ENCODE peak calls at places on chromosomes 6 and 20, in seven cellular contexts. One of them, this sample, is unnamed.

GRCh38 chr6:111837641-111838500 is 35.4 kb downstream of the FYN start:
- DNase-seq in esophagus muscularis mucosa: no peak
- DNase-seq in cardiac muscle cell: no peak
- DNase-seq in foreskin fibroblast: no peak
- DNase-seq in AG04450: no peak
- DNase-seq in lower leg skin: no peak
- DNase-seq in AG10803: no peak
- DNase-seq in this sample: no peak

GRCh38 chr6:110101885-110102284 is 77.6 kb downstream of the WASF1 start:
- DNase-seq in AG10803: no peak
- DNase-seq in cardiac muscle cell: no peak
- DNase-seq in esophagus muscularis mucosa: no peak
- DNase-seq in foreskin fibroblast: no peak
- DNase-seq in lower leg skin: no peak
- DNase-seq in AG04450: no peak
- DNase-seq in this sample: no peak

GRCh38 chr6:39050453-39051112 is 2.0 kb downstream of the GLP1R start:
- DNase-seq in esophagus muscularis mucosa: no peak
- DNase-seq in cardiac muscle cell: no peak
- DNase-seq in AG10803: no peak
- DNase-seq in foreskin fibroblast: no peak
- DNase-seq in lower leg skin: no peak
- DNase-seq in AG04450: no peak
- DNase-seq in this sample: no peak

GRCh38 chr20:41540916-41541315 is 77.3 kb downstream of the CHD6 start:
- DNase-seq in esophagus muscularis mucosa: no peak
- DNase-seq in AG04450: no peak
- DNase-seq in AG10803: peak; percentile 71
- DNase-seq in foreskin fibroblast: peak; percentile 49
- DNase-seq in cardiac muscle cell: no peak
- DNase-seq in lower leg skin: no peak
- DNase-seq in this sample: no peak

GRCh38 chr20:49666906-49667305 is 46.8 kb downstream of the B4GALT5 start:
- DNase-seq in foreskin fibroblast: no peak
- DNase-seq in lower leg skin: no peak
- DNase-seq in esophagus muscularis mucosa: no peak
- DNase-seq in AG10803: no peak
- DNase-seq in AG04450: no peak
- DNase-seq in cardiac muscle cell: no peak
- DNase-seq in this sample: no peak

GRCh38 chr6:156416392-156416791 is 360.8 kb upstream of the ARID1B start:
- DNase-seq in AG10803: no peak
- DNase-seq in AG04450: no peak
- DNase-seq in cardiac muscle cell: no peak
- DNase-seq in lower leg skin: no peak
- DNase-seq in esophagus muscularis mucosa: peak; percentile 47
- DNase-seq in foreskin fibroblast: no peak
- DNase-seq in this sample: no peak

GRCh38 chr6:30169658-30170614 is 6.6 kb downstream of the TRIM15 start:
- DNase-seq in lower leg skin: no peak
- DNase-seq in cardiac muscle cell: peak; percentile 72
- DNase-seq in esophagus muscularis mucosa: peak; percentile 57
- DNase-seq in AG04450: peak; percentile 21
- DNase-seq in AG10803: peak; percentile 51
- DNase-seq in foreskin fibroblast: peak; percentile 73
- DNase-seq in this sample: no peak

GRCh38 chr6:118495639-118496296 is 52.3 kb upstream of the PLN start:
- DNase-seq in lower leg skin: no peak
- DNase-seq in cardiac muscle cell: no peak
- DNase-seq in esophagus muscularis mucosa: no peak
- DNase-seq in AG04450: peak; percentile 2
- DNase-seq in foreskin fibroblast: peak; percentile 39
- DNase-seq in AG10803: peak; percentile 32
- DNase-seq in this sample: no peak

GRCh38 chr6:138454976-138455706 is 44.2 kb downstream of the NHSL1 start:
- DNase-seq in cardiac muscle cell: no peak
- DNase-seq in AG10803: no peak
- DNase-seq in foreskin fibroblast: peak; percentile 31
- DNase-seq in AG04450: no peak
- DNase-seq in esophagus muscularis mucosa: no peak
- DNase-seq in lower leg skin: no peak
- DNase-seq in this sample: no peak

GRCh38 chr20:20466341-20466879 is 98.5 kb downstream of the INSM1 start:
- DNase-seq in esophagus muscularis mucosa: no peak
- DNase-seq in lower leg skin: no peak
- DNase-seq in cardiac muscle cell: peak; percentile 92
- DNase-seq in AG04450: no peak
- DNase-seq in AG10803: peak; percentile 89
- DNase-seq in foreskin fibroblast: peak; percentile 92
- DNase-seq in this sample: no peak

GRCh38 chr6:81446509-81446908 is 306.0 kb downstream of the TENT5A start:
- DNase-seq in lower leg skin: no peak
- DNase-seq in esophagus muscularis mucosa: no peak
- DNase-seq in AG04450: no peak
- DNase-seq in AG10803: no peak
- DNase-seq in cardiac muscle cell: no peak
- DNase-seq in foreskin fibroblast: no peak
- DNase-seq in this sample: no peak

GRCh38 chr6:81451787-81452186 is 300.7 kb downstream of the TENT5A start:
- DNase-seq in AG04450: peak; percentile 85
- DNase-seq in esophagus muscularis mucosa: no peak
- DNase-seq in lower leg skin: no peak
- DNase-seq in AG10803: peak; percentile 76
- DNase-seq in cardiac muscle cell: peak; percentile 91
- DNase-seq in foreskin fibroblast: peak; percentile 94
- DNase-seq in this sample: no peak

DNA sequence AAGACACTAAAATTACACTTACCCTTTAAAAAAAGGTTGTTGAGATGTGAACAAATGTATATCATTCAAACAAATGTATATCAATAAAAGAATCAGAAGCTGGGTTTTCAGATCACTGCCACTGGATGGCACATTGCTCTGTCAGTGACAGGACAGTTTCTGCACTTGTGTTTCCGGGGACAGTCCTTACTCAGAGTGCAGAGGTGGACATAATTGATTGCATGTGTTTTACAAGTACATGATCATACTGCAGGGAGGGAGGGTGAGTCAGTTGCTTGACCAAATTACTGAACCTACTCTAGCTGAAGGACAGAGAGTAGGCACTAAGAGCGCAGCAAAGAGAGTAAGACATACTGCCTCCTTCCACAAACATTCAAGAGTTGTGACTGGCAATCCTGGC is 302.3 kb downstream of the TENT5A start:
- DNase-seq in cardiac muscle cell: no peak
- DNase-seq in lower leg skin: no peak
- DNase-seq in foreskin fibroblast: peak; percentile 92
- DNase-seq in esophagus muscularis mucosa: no peak
- DNase-seq in AG04450: peak; percentile 15
- DNase-seq in AG10803: peak; percentile 81
- DNase-seq in this sample: no peak
- TF ChIP-seq CTCF in cardiac muscle cell: no peak
- TF ChIP-seq CTCF in lower leg skin: no peak
- TF ChIP-seq CTCF in foreskin fibroblast: no peak
- TF ChIP-seq CTCF in esophagus muscularis mucosa: no peak
- TF ChIP-seq CTCF in AG04450: no peak
- TF ChIP-seq CTCF in AG10803: peak; percentile 24
- TF ChIP-seq CTCF in this sample: peak; percentile 23

GRCh38 chr20:22815584-22815983 is 219.5 kb upstream of the SSTR4 start:
- DNase-seq in AG04450: no peak
- DNase-seq in foreskin fibroblast: no peak
- DNase-seq in AG10803: no peak
- DNase-seq in cardiac muscle cell: no peak
- DNase-seq in esophagus muscularis mucosa: no peak
- DNase-seq in lower leg skin: no peak
- DNase-seq in this sample: no peak
- TF ChIP-seq CTCF in AG04450: no peak
- TF ChIP-seq CTCF in foreskin fibroblast: no peak
- TF ChIP-seq CTCF in AG10803: no peak
- TF ChIP-seq CTCF in cardiac muscle cell: peak; percentile 44
- TF ChIP-seq CTCF in esophagus muscularis mucosa: no peak
- TF ChIP-seq CTCF in lower leg skin: no peak
- TF ChIP-seq CTCF in this sample: peak; percentile 24

GRCh38 chr6:13429406-13429753 is 58.0 kb downstream of the GFOD1 start:
- DNase-seq in AG04450: no peak
- DNase-seq in cardiac muscle cell: no peak
- DNase-seq in esophagus muscularis mucosa: no peak
- DNase-seq in foreskin fibroblast: no peak
- DNase-seq in lower leg skin: no peak
- DNase-seq in AG10803: no peak
- DNase-seq in this sample: no peak

GRCh38 chr6:13425971-13426931 is 61.1 kb downstream of the GFOD1 start:
- DNase-seq in cardiac muscle cell: peak; percentile 71
- DNase-seq in AG10803: peak; percentile 39
- DNase-seq in lower leg skin: no peak
- DNase-seq in foreskin fibroblast: peak; percentile 57
- DNase-seq in esophagus muscularis mucosa: no peak
- DNase-seq in AG04450: no peak
- DNase-seq in this sample: no peak

GRCh38 chr6:13428528-13429405 is 58.6 kb downstream of the GFOD1 start:
- DNase-seq in AG04450: no peak
- DNase-seq in cardiac muscle cell: no peak
- DNase-seq in AG10803: no peak
- DNase-seq in lower leg skin: no peak
- DNase-seq in esophagus muscularis mucosa: no peak
- DNase-seq in foreskin fibroblast: no peak
- DNase-seq in this sample: no peak

GRCh38 chr6:13427346-13427745 is 60.1 kb downstream of the GFOD1 start:
- DNase-seq in foreskin fibroblast: no peak
- DNase-seq in cardiac muscle cell: no peak
- DNase-seq in AG10803: no peak
- DNase-seq in esophagus muscularis mucosa: no peak
- DNase-seq in AG04450: no peak
- DNase-seq in lower leg skin: no peak
- DNase-seq in this sample: no peak

DNA sequence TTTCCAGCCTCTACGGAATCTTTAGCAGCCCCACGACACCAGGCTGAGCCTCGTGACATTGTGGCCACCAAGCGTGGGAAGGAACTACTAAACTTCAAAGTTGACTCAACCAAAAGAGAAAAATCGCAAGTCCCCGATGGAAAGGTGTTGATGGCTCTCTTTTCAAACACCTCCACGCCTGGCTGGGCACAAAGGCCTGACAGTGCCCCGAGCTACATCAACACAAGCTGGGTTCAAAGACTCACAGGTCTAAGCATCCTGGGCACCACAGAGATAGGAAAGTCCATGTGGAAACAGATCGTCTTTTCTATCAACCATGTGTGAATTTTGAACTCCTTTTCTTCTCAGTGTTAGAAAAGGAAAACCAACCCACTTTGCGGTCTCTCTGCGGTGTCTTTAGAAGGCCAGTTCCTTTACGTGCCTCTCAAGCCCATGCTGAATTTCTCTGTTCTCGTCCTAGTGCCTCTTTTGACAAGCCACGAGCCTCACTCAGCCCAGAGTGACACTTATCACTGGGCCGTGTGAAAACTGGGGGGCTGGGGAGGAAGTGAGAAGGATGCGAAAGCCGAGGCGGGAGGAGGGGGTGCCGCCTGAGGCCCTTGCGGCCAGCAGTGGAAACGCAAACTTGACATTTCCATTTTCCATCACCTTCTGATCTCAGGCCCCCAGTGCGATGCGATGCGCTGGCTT is 59.4 kb downstream of the GFOD1 start:
- DNase-seq in cardiac muscle cell: no peak
- DNase-seq in lower leg skin: no peak
- DNase-seq in foreskin fibroblast: no peak
- DNase-seq in AG04450: no peak
- DNase-seq in AG10803: no peak
- DNase-seq in esophagus muscularis mucosa: no peak
- DNase-seq in this sample: no peak
- TF ChIP-seq CTCF in cardiac muscle cell: peak; percentile 5
- TF ChIP-seq CTCF in lower leg skin: no peak
- TF ChIP-seq CTCF in foreskin fibroblast: no peak
- TF ChIP-seq CTCF in AG04450: peak; percentile 10
- TF ChIP-seq CTCF in AG10803: no peak
- TF ChIP-seq CTCF in esophagus muscularis mucosa: no peak
- TF ChIP-seq CTCF in this sample: no peak

DNA sequence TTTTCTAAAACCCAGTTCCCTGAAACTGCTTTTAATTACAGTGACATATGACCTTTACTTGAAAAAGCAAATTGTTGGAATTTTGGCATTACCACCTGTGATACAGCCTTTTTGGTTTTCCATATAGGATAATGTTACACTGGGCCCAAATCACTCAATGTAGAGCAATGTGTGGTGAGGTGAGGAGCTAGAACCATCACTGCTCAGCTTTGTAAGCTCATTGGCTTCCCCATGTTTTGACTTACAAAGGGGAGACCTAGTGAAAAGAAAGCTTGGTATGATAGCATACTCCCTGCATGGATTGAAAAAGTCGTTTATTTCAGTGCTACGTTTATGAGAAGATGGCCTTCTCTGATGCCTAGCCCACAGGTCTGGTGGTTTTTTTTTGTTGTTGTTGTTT is 470.4 kb upstream of the EPHA7 start:
- DNase-seq in cardiac muscle cell: no peak
- DNase-seq in AG04450: no peak
- DNase-seq in lower leg skin: no peak
- DNase-seq in foreskin fibroblast: no peak
- DNase-seq in AG10803: no peak
- DNase-seq in esophagus muscularis mucosa: no peak
- DNase-seq in this sample: no peak
- TF ChIP-seq CTCF in cardiac muscle cell: no peak
- TF ChIP-seq CTCF in AG04450: no peak
- TF ChIP-seq CTCF in lower leg skin: no peak
- TF ChIP-seq CTCF in foreskin fibroblast: no peak
- TF ChIP-seq CTCF in AG10803: no peak
- TF ChIP-seq CTCF in esophagus muscularis mucosa: no peak
- TF ChIP-seq CTCF in this sample: no peak

GRCh38 chr20:42678895-42679294 is 510.8 kb downstream of the PTPRT start:
- DNase-seq in foreskin fibroblast: no peak
- DNase-seq in esophagus muscularis mucosa: no peak
- DNase-seq in lower leg skin: no peak
- DNase-seq in AG04450: no peak
- DNase-seq in AG10803: no peak
- DNase-seq in cardiac muscle cell: no peak
- DNase-seq in this sample: no peak
- TF ChIP-seq CTCF in foreskin fibroblast: no peak
- TF ChIP-seq CTCF in esophagus muscularis mucosa: no peak
- TF ChIP-seq CTCF in lower leg skin: no peak
- TF ChIP-seq CTCF in AG04450: no peak
- TF ChIP-seq CTCF in AG10803: no peak
- TF ChIP-seq CTCF in cardiac muscle cell: no peak
- TF ChIP-seq CTCF in this sample: no peak

DNA sequence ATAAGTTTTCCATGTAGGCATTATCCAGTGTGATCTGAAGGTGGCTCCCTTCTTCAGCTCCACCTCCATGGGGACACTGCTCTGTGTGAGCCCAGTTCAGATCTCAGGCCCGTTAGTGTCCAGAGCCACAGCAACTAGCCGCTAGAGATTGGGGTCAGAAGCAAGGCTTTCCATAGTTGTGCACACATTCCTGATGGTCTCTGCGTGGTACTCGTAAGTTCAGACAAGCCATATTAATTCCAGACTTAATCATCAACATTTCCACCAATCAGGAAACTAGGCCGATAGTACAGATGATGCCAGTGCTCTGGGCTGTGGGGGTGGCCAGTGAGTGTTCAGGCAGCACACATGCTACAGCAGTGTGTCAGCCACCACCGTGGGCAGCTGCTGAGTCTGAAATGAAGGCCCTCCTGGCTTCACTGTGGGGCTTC is 17.5 kb upstream of the SYNCRIP start:
- DNase-seq in foreskin fibroblast: peak; percentile 96
- DNase-seq in AG04450: peak; percentile 82
- DNase-seq in esophagus muscularis mucosa: no peak
- DNase-seq in lower leg skin: no peak
- DNase-seq in AG10803: peak; percentile 95
- DNase-seq in cardiac muscle cell: peak; percentile 86
- DNase-seq in this sample: no peak
- TF ChIP-seq CTCF in foreskin fibroblast: peak; percentile 15
- TF ChIP-seq CTCF in AG04450: peak; percentile 42
- TF ChIP-seq CTCF in esophagus muscularis mucosa: no peak
- TF ChIP-seq CTCF in lower leg skin: no peak
- TF ChIP-seq CTCF in AG10803: peak; percentile 47
- TF ChIP-seq CTCF in cardiac muscle cell: no peak
- TF ChIP-seq CTCF in this sample: peak; percentile 26